ENCODE peak calls at places on chromosome 7, in four cellular contexts. T, V, N and S are unnamed samples.

GRCh38 chr7:87566311-87566710 is 34.4 kb downstream of the ABCB1 start:
- DNase-seq in N (no peak), T (no peak), V (no peak), S (no peak)

GRCh38 chr7:32957326-32958045 is at the start of gene FKBP9:
- DNase-seq in V (peak; percentile 82), T (no peak), N (no peak), S (peak; percentile 75)

GRCh38 chr7:149140784-149141183 is 6.5 kb upstream of the ZNF398 start:
- DNase-seq in T (no peak), N (no peak), V (no peak), S (no peak)

GRCh38 chr7:78018541-78019456 is 220.2 kb downstream of the PHTF2 start:
- DNase-seq in T (no peak), V (no peak), N (no peak), S (no peak)

GRCh38 chr7:45259966-45260646 is 102.5 kb downstream of the RAMP3 start:
- DNase-seq in T (peak; percentile 68), N (peak; percentile 66), V (peak; percentile 81), S (peak; percentile 14)

GRCh38 chr7:149125189-149125863 is 798 bp downstream of the ZNF425 start:
- DNase-seq in T (no peak), N (no peak), V (no peak), S (no peak)

GRCh38 chr7:131194070-131194865 is 133.4 kb upstream of the MKLN1 start:
- DNase-seq in T (no peak), V (no peak), N (no peak), S (no peak)

GRCh38 chr7:28272461-28272877 is 91.9 kb upstream of the JAZF1 start:
- DNase-seq in T (peak; percentile 16), V (peak; percentile 55), N (peak; percentile 18), S (no peak)

GRCh38 chr7:40887099-40887498 is 752.3 kb downstream of the SUGCT start:
- DNase-seq in N (no peak), T (no peak), V (no peak), S (no peak)

GRCh38 chr7:142385528-142386340 is 127.9 kb upstream of the PRSS58 start:
- DNase-seq in T (peak; percentile 20), N (no peak), V (peak; percentile 61), S (no peak)

GRCh38 chr7:131218727-131219128 is 108.9 kb upstream of the MKLN1 start:
- DNase-seq in T (no peak), V (no peak), N (no peak), S (no peak)

GRCh38 chr7:64639267-64640001 is 26.5 kb upstream of the ZNF107 start:
- DNase-seq in V (no peak), T (no peak), N (no peak), S (no peak)

GRCh38 chr7:84617265-84618030 is 422.9 kb upstream of the SEMA3A start:
- DNase-seq in N (no peak), T (no peak), V (no peak), S (no peak)

GRCh38 chr7:40815512-40815911 is 680.7 kb downstream of the SUGCT start:
- DNase-seq in V (no peak), T (no peak), N (no peak), S (no peak)

GRCh38 chr7:123797673-123798526 is 47.1 kb upstream of the HYAL4 start:
- DNase-seq in N (no peak), T (no peak), V (no peak), S (no peak)

GRCh38 chr7:217781-218180 is 25.4 kb downstream of the FAM20C start:
- DNase-seq in N (no peak), V (no peak), T (no peak), S (no peak)

GRCh38 chr7:101243786-101244384 is 996 bp downstream of the FIS1 start:
- DNase-seq in T (no peak), V (no peak), N (no peak), S (no peak)

GRCh38 chr7:45988405-45989057 is 67.5 kb upstream of the IGFBP3 start:
- DNase-seq in N (no peak), V (no peak), T (no peak), S (no peak)

GRCh38 chr7:45610660-45611299 is 36.6 kb downstream of the ADCY1 start:
- DNase-seq in V (no peak), T (no peak), N (no peak), S (no peak)

GRCh38 chr7:85052056-85052737 is 134.7 kb downstream of the SEMA3D start:
- DNase-seq in V (no peak), N (no peak), T (no peak), S (no peak)

GRCh38 chr7:138979226-138979979 is 1.8 kb downstream of the KIAA1549 start:
- DNase-seq in T (no peak), N (no peak), V (no peak), S (no peak)

GRCh38 chr7:47102442-47102841 is 479.5 kb downstream of the TNS3 start:
- DNase-seq in N (no peak), T (no peak), V (no peak), S (no peak)

GRCh38 chr7:913736-914520 is 37.6 kb downstream of the GET4 start:
- DNase-seq in N (no peak), T (no peak), V (no peak), S (no peak)

GRCh38 chr7:144650439-144650838 is 185.4 kb downstream of the TPK1 start:
- DNase-seq in N (no peak), V (no peak), T (no peak), S (no peak)

GRCh38 chr7:27314111-27314510 is 71.5 kb downstream of the EVX1 start:
- DNase-seq in T (no peak), N (no peak), V (no peak), S (no peak)

GRCh38 chr7:70695804-70696104 is 436.2 kb upstream of the GALNT17 start:
- DNase-seq in V (no peak), N (no peak), T (no peak), S (no peak)

GRCh38 chr7:51069411-51070083 is 247.1 kb downstream of the COBL start:
- DNase-seq in T (no peak), N (no peak), V (no peak), S (no peak)

GRCh38 chr7:65722361-65722792 is 150.5 kb upstream of the VKORC1L1 start:
- DNase-seq in N (peak; percentile 69), V (peak; percentile 52), T (peak; percentile 72), S (no peak)

GRCh38 chr7:103059471-103059870 is 15.1 kb downstream of the FBXL13 start:
- DNase-seq in N (no peak), T (no peak), V (no peak), S (no peak)

GRCh38 chr7:38280000-38280399 is 6.6 kb upstream of the TARP start:
- DNase-seq in V (no peak), T (no peak), N (no peak), S (no peak)

GRCh38 chr7:76515999-76516443 is 5.7 kb downstream of the UPK3B start:
- DNase-seq in T (peak; percentile 48), V (peak; percentile 78), N (no peak), S (no peak)

GRCh38 chr7:26307226-26307625 is 15.6 kb downstream of the SNX10 start:
- DNase-seq in V (no peak), T (no peak), N (no peak), S (no peak)

GRCh38 chr7:159158125-159158887 is 13.6 kb upstream of the VIPR2 start:
- DNase-seq in V (no peak), N (no peak), T (no peak), S (no peak)

GRCh38 chr7:96823274-96823673 is 113.6 kb upstream of the SEM1 start:
- DNase-seq in N (no peak), V (no peak), T (no peak), S (no peak)

GRCh38 chr7:27073066-27073465 is 22.7 kb downstream of the HOXA1 start:
- DNase-seq in T (no peak), V (no peak), N (no peak), S (no peak)

GRCh38 chr7:24836084-24836483 is 78.8 kb upstream of the GSDME start:
- DNase-seq in V (no peak), T (no peak), N (no peak), S (no peak)

GRCh38 chr7:36604801-36605200 is 119.5 kb downstream of the AOAH start:
- DNase-seq in N (no peak), V (no peak), T (no peak), S (no peak)